ENCODE peak calls at places on chromosomes 2 and 18, in nine cellular contexts. One of them, this sample, is unnamed.

GRCh38 chr2:162091325-162092007 is 17.5 kb upstream of the DPP4 start:
- DNase-seq in body of pancreas: no peak
- DNase-seq in left lung: no peak
- DNase-seq in iPS DF 19.7: no peak
- DNase-seq in type B pancreatic cell: no peak
- DNase-seq in NCI-H1092 treated with DMSO at 0.1 percent for 48 hours: no peak
- DNase-seq in substantia nigra: no peak
- DNase-seq in neural crest cell: no peak
- DNase-seq in heart left ventricle: no peak
- DNase-seq in this sample: no peak

GRCh38 chr2:23904692-23905091 is 22.2 kb downstream of the ATAD2B start:
- DNase-seq in type B pancreatic cell: no peak
- DNase-seq in substantia nigra: no peak
- DNase-seq in heart left ventricle: no peak
- DNase-seq in neural crest cell: no peak
- DNase-seq in iPS DF 19.7: no peak
- DNase-seq in left lung: no peak
- DNase-seq in NCI-H1092 treated with DMSO at 0.1 percent for 48 hours: no peak
- DNase-seq in body of pancreas: no peak
- DNase-seq in this sample: no peak

GRCh38 chr2:198546091-198546490 is 741.7 kb downstream of the PLCL1 start:
- DNase-seq in substantia nigra: no peak
- DNase-seq in neural crest cell: no peak
- DNase-seq in left lung: no peak
- DNase-seq in heart left ventricle: no peak
- DNase-seq in iPS DF 19.7: no peak
- DNase-seq in body of pancreas: no peak
- DNase-seq in type B pancreatic cell: no peak
- DNase-seq in NCI-H1092 treated with DMSO at 0.1 percent for 48 hours: peak
- DNase-seq in this sample: no peak

GRCh38 chr2:134758632-134759031 is 39.8 kb upstream of the TMEM163 start:
- DNase-seq in substantia nigra: no peak
- DNase-seq in left lung: no peak
- DNase-seq in type B pancreatic cell: no peak
- DNase-seq in body of pancreas: no peak
- DNase-seq in heart left ventricle: no peak
- DNase-seq in NCI-H1092 treated with DMSO at 0.1 percent for 48 hours: no peak
- DNase-seq in neural crest cell: no peak
- DNase-seq in iPS DF 19.7: no peak
- DNase-seq in this sample: no peak

GRCh38 chr2:99651930-99652670 is 162.3 kb upstream of the REV1 start:
- DNase-seq in iPS DF 19.7: no peak
- DNase-seq in heart left ventricle: no peak
- DNase-seq in body of pancreas: no peak
- DNase-seq in type B pancreatic cell: no peak
- DNase-seq in left lung: no peak
- DNase-seq in NCI-H1092 treated with DMSO at 0.1 percent for 48 hours: no peak
- DNase-seq in substantia nigra: no peak
- DNase-seq in neural crest cell: no peak
- DNase-seq in this sample: no peak

GRCh38 chr2:237720962-237721361 is 77.6 kb upstream of the RBM44 start:
- DNase-seq in NCI-H1092 treated with DMSO at 0.1 percent for 48 hours: no peak
- DNase-seq in neural crest cell: no peak
- DNase-seq in body of pancreas: no peak
- DNase-seq in type B pancreatic cell: no peak
- DNase-seq in iPS DF 19.7: no peak
- DNase-seq in heart left ventricle: no peak
- DNase-seq in left lung: no peak
- DNase-seq in substantia nigra: no peak
- DNase-seq in this sample: no peak

GRCh38 chr18:58004317-58004716 is 39.7 kb upstream of the NEDD4L start:
- DNase-seq in substantia nigra: no peak
- DNase-seq in heart left ventricle: no peak
- DNase-seq in type B pancreatic cell: no peak
- DNase-seq in NCI-H1092 treated with DMSO at 0.1 percent for 48 hours: no peak
- DNase-seq in body of pancreas: no peak
- DNase-seq in left lung: no peak
- DNase-seq in iPS DF 19.7: no peak
- DNase-seq in neural crest cell: no peak
- DNase-seq in this sample: no peak

GRCh38 chr2:166628478-166629136 is 134.6 kb upstream of the SCN7A start:
- DNase-seq in substantia nigra: no peak
- DNase-seq in heart left ventricle: no peak
- DNase-seq in NCI-H1092 treated with DMSO at 0.1 percent for 48 hours: no peak
- DNase-seq in body of pancreas: no peak
- DNase-seq in left lung: no peak
- DNase-seq in type B pancreatic cell: no peak
- DNase-seq in neural crest cell: no peak
- DNase-seq in iPS DF 19.7: no peak
- DNase-seq in this sample: no peak

GRCh38 chr2:126850951-126851350 is 47.7 kb upstream of the TEX51 start:
- DNase-seq in heart left ventricle: no peak
- DNase-seq in body of pancreas: no peak
- DNase-seq in NCI-H1092 treated with DMSO at 0.1 percent for 48 hours: no peak
- DNase-seq in substantia nigra: no peak
- DNase-seq in left lung: no peak
- DNase-seq in neural crest cell: no peak
- DNase-seq in type B pancreatic cell: no peak
- DNase-seq in iPS DF 19.7: no peak
- DNase-seq in this sample: no peak

GRCh38 chr2:223944166-223944703 is 900 bp downstream of the WDFY1 start:
- DNase-seq in type B pancreatic cell: peak
- DNase-seq in substantia nigra: no peak
- DNase-seq in NCI-H1092 treated with DMSO at 0.1 percent for 48 hours: no peak
- DNase-seq in body of pancreas: peak
- DNase-seq in neural crest cell: peak
- DNase-seq in left lung: peak
- DNase-seq in heart left ventricle: peak
- DNase-seq in iPS DF 19.7: no peak
- DNase-seq in this sample: no peak

GRCh38 chr2:113007250-113007649 is 2.0 kb downstream of the IL36A start:
- DNase-seq in neural crest cell: no peak
- DNase-seq in substantia nigra: no peak
- DNase-seq in iPS DF 19.7: no peak
- DNase-seq in NCI-H1092 treated with DMSO at 0.1 percent for 48 hours: no peak
- DNase-seq in body of pancreas: no peak
- DNase-seq in type B pancreatic cell: no peak
- DNase-seq in left lung: no peak
- DNase-seq in heart left ventricle: no peak
- DNase-seq in this sample: no peak

GRCh38 chr2:37561615-37562569 is 109.5 kb downstream of the CDC42EP3 start:
- DNase-seq in heart left ventricle: no peak
- DNase-seq in NCI-H1092 treated with DMSO at 0.1 percent for 48 hours: no peak
- DNase-seq in left lung: no peak
- DNase-seq in neural crest cell: no peak
- DNase-seq in body of pancreas: no peak
- DNase-seq in substantia nigra: no peak
- DNase-seq in type B pancreatic cell: no peak
- DNase-seq in iPS DF 19.7: peak
- DNase-seq in this sample: no peak

GRCh38 chr2:216761119-216761518 is 65.8 kb upstream of the IGFBP5 start:
- DNase-seq in substantia nigra: no peak
- DNase-seq in heart left ventricle: no peak
- DNase-seq in body of pancreas: no peak
- DNase-seq in left lung: no peak
- DNase-seq in neural crest cell: no peak
- DNase-seq in iPS DF 19.7: no peak
- DNase-seq in type B pancreatic cell: no peak
- DNase-seq in NCI-H1092 treated with DMSO at 0.1 percent for 48 hours: peak
- DNase-seq in this sample: no peak

GRCh38 chr2:70664525-70664924 is 103.5 kb downstream of the ADD2 start:
- DNase-seq in body of pancreas: no peak
- DNase-seq in NCI-H1092 treated with DMSO at 0.1 percent for 48 hours: no peak
- DNase-seq in neural crest cell: no peak
- DNase-seq in heart left ventricle: no peak
- DNase-seq in substantia nigra: no peak
- DNase-seq in left lung: no peak
- DNase-seq in iPS DF 19.7: no peak
- DNase-seq in type B pancreatic cell: no peak
- DNase-seq in this sample: no peak

GRCh38 chr2:111618577-111618930 is 265.4 kb downstream of the ANAPC1 start:
- DNase-seq in substantia nigra: no peak
- DNase-seq in heart left ventricle: peak
- DNase-seq in NCI-H1092 treated with DMSO at 0.1 percent for 48 hours: no peak
- DNase-seq in iPS DF 19.7: no peak
- DNase-seq in left lung: peak
- DNase-seq in body of pancreas: no peak
- DNase-seq in type B pancreatic cell: no peak
- DNase-seq in neural crest cell: no peak
- DNase-seq in this sample: no peak

GRCh38 chr2:39436592-39437521 is at the start of gene MAP4K3:
- DNase-seq in type B pancreatic cell: peak
- DNase-seq in neural crest cell: peak
- DNase-seq in NCI-H1092 treated with DMSO at 0.1 percent for 48 hours: peak
- DNase-seq in substantia nigra: peak
- DNase-seq in left lung: peak
- DNase-seq in body of pancreas: peak
- DNase-seq in iPS DF 19.7: peak
- DNase-seq in heart left ventricle: peak
- DNase-seq in this sample: peak

GRCh38 chr2:100744589-100744988 is 75.3 kb upstream of the NPAS2 start:
- DNase-seq in neural crest cell: no peak
- DNase-seq in body of pancreas: no peak
- DNase-seq in type B pancreatic cell: no peak
- DNase-seq in substantia nigra: no peak
- DNase-seq in left lung: no peak
- DNase-seq in iPS DF 19.7: no peak
- DNase-seq in NCI-H1092 treated with DMSO at 0.1 percent for 48 hours: no peak
- DNase-seq in heart left ventricle: no peak
- DNase-seq in this sample: no peak

GRCh38 chr2:178871536-178871935 is 64.3 kb upstream of the TTN start:
- DNase-seq in type B pancreatic cell: no peak
- DNase-seq in body of pancreas: no peak
- DNase-seq in left lung: no peak
- DNase-seq in heart left ventricle: no peak
- DNase-seq in iPS DF 19.7: no peak
- DNase-seq in NCI-H1092 treated with DMSO at 0.1 percent for 48 hours: no peak
- DNase-seq in neural crest cell: no peak
- DNase-seq in substantia nigra: no peak
- DNase-seq in this sample: no peak

GRCh38 chr18:12394428-12394827 is 13.3 kb upstream of the PRELID3A start:
- DNase-seq in substantia nigra: no peak
- DNase-seq in NCI-H1092 treated with DMSO at 0.1 percent for 48 hours: no peak
- DNase-seq in type B pancreatic cell: no peak
- DNase-seq in iPS DF 19.7: no peak
- DNase-seq in neural crest cell: no peak
- DNase-seq in left lung: peak
- DNase-seq in heart left ventricle: no peak
- DNase-seq in body of pancreas: peak
- DNase-seq in this sample: no peak

GRCh38 chr2:218230882-218231281 is 13.9 kb downstream of the ARPC2 start:
- DNase-seq in neural crest cell: no peak
- DNase-seq in type B pancreatic cell: no peak
- DNase-seq in heart left ventricle: no peak
- DNase-seq in NCI-H1092 treated with DMSO at 0.1 percent for 48 hours: no peak
- DNase-seq in iPS DF 19.7: no peak
- DNase-seq in substantia nigra: no peak
- DNase-seq in left lung: no peak
- DNase-seq in body of pancreas: peak
- DNase-seq in this sample: no peak

GRCh38 chr18:46471809-46472498 is 185.1 kb downstream of the LOXHD1 start:
- DNase-seq in heart left ventricle: no peak
- DNase-seq in type B pancreatic cell: no peak
- DNase-seq in substantia nigra: no peak
- DNase-seq in body of pancreas: no peak
- DNase-seq in left lung: no peak
- DNase-seq in iPS DF 19.7: no peak
- DNase-seq in neural crest cell: no peak
- DNase-seq in NCI-H1092 treated with DMSO at 0.1 percent for 48 hours: no peak
- DNase-seq in this sample: no peak

GRCh38 chr2:177460973-177461585 is 68.5 kb downstream of the AGPS start:
- DNase-seq in NCI-H1092 treated with DMSO at 0.1 percent for 48 hours: no peak
- DNase-seq in neural crest cell: no peak
- DNase-seq in substantia nigra: no peak
- DNase-seq in iPS DF 19.7: no peak
- DNase-seq in body of pancreas: no peak
- DNase-seq in heart left ventricle: no peak
- DNase-seq in left lung: no peak
- DNase-seq in type B pancreatic cell: no peak
- DNase-seq in this sample: no peak

GRCh38 chr2:223306371-223306770 is 254.4 kb downstream of the KCNE4 start:
- DNase-seq in iPS DF 19.7: no peak
- DNase-seq in substantia nigra: no peak
- DNase-seq in heart left ventricle: no peak
- DNase-seq in neural crest cell: no peak
- DNase-seq in NCI-H1092 treated with DMSO at 0.1 percent for 48 hours: peak
- DNase-seq in body of pancreas: no peak
- DNase-seq in left lung: no peak
- DNase-seq in type B pancreatic cell: no peak
- DNase-seq in this sample: no peak

GRCh38 chr2:11938196-11938595 is 191.8 kb downstream of the LPIN1 start:
- DNase-seq in type B pancreatic cell: no peak
- DNase-seq in substantia nigra: no peak
- DNase-seq in neural crest cell: no peak
- DNase-seq in heart left ventricle: peak
- DNase-seq in left lung: no peak
- DNase-seq in NCI-H1092 treated with DMSO at 0.1 percent for 48 hours: no peak
- DNase-seq in iPS DF 19.7: no peak
- DNase-seq in body of pancreas: no peak
- DNase-seq in this sample: no peak

GRCh38 chr2:97646977-97647376 is 1.1 kb downstream of the COX5B start:
- DNase-seq in neural crest cell: no peak
- DNase-seq in NCI-H1092 treated with DMSO at 0.1 percent for 48 hours: no peak
- DNase-seq in iPS DF 19.7: no peak
- DNase-seq in type B pancreatic cell: no peak
- DNase-seq in left lung: no peak
- DNase-seq in substantia nigra: no peak
- DNase-seq in body of pancreas: no peak
- DNase-seq in heart left ventricle: no peak
- DNase-seq in this sample: no peak

GRCh38 chr2:48419884-48420511 is 110.0 kb upstream of the STON1 start:
- DNase-seq in left lung: peak
- DNase-seq in NCI-H1092 treated with DMSO at 0.1 percent for 48 hours: no peak
- DNase-seq in iPS DF 19.7: no peak
- DNase-seq in neural crest cell: no peak
- DNase-seq in substantia nigra: no peak
- DNase-seq in body of pancreas: no peak
- DNase-seq in heart left ventricle: peak
- DNase-seq in type B pancreatic cell: no peak
- DNase-seq in this sample: no peak

This sample was measured in GM18507.